ENCODE peak calls at places on chromosome 10, in eight cellular contexts. T, D, V, J, S, I, W and U are unnamed samples.

GRCh38 chr10:79588800-79589199 is 21.9 kb upstream of the SFTPA1 start:
- DNase-seq in V (no peak), I (no peak), T (no peak), W (no peak), S (no peak), D (no peak), J (no peak), U (no peak)

GRCh38 chr10:89515031-89515841 is 20.2 kb downstream of the SLC16A12 start:
- DNase-seq in T (no peak), V (peak), J (no peak), S (no peak), I (no peak), D (no peak), W (peak), U (peak)

GRCh38 chr10:30583778-30584415 is 45.7 kb downstream of the LYZL2 start:
- DNase-seq in I (peak), J (peak), D (no peak), W (peak), S (peak), V (peak), T (peak), U (peak)

GRCh38 chr10:29353887-29354561 is 65.2 kb downstream of the LYZL1 start:
- DNase-seq in J (no peak), T (no peak), W (no peak), S (no peak), V (no peak), I (no peak), D (no peak), U (no peak)

GRCh38 chr10:122121059-122121458 is 132.1 kb downstream of the TACC2 start:
- DNase-seq in W (no peak), I (peak), J (no peak), T (no peak), D (no peak), V (no peak), S (peak), U (no peak)

GRCh38 chr10:68628576-68629127 is 68.5 kb downstream of the TET1 start:
- DNase-seq in S (no peak), J (no peak), D (no peak), T (no peak), V (no peak), I (no peak), W (peak), U (no peak)

GRCh38 chr10:15789793-15790525 is 70.2 kb upstream of the ITGA8 start:
- DNase-seq in S (no peak), W (no peak), V (no peak), T (no peak), I (no peak), J (no peak), D (no peak), U (no peak)

GRCh38 chr10:117716896-117717295 is 174.3 kb downstream of the EMX2 start:
- DNase-seq in T (no peak), W (no peak), I (no peak), V (no peak), J (no peak), D (no peak), S (no peak), U (no peak)

GRCh38 chr10:75266945-75267344 is 31.2 kb upstream of the COMTD1 start:
- DNase-seq in J (no peak), V (no peak), I (no peak), D (no peak), W (no peak), S (no peak), T (no peak), U (no peak)

GRCh38 chr10:92062273-92062672 is 138.7 kb downstream of the BTAF1 start:
- DNase-seq in T (no peak), I (no peak), D (no peak), V (no peak), W (no peak), J (no peak), S (no peak), U (no peak)

GRCh38 chr10:5566606-5567005 is 41.8 kb downstream of the CALML3 start:
- DNase-seq in S (no peak), J (no peak), D (no peak), V (peak), I (no peak), W (no peak), T (no peak), U (no peak)

GRCh38 chr10:126844406-126844805 is 60.8 kb upstream of the DOCK1 start:
- DNase-seq in V (no peak), W (no peak), S (no peak), D (no peak), J (no peak), I (peak), T (no peak), U (no peak)

GRCh38 chr10:132832186-132832983 is 46.4 kb upstream of the NKX6-2 start:
- DNase-seq in V (no peak), T (peak), J (no peak), I (no peak), W (no peak), D (no peak), S (no peak), U (no peak)

GRCh38 chr10:103241262-103242011 is 4.2 kb upstream of the RPEL1 start:
- DNase-seq in V (peak), D (peak), T (no peak), W (no peak), I (peak), J (peak), S (peak), U (no peak)

GRCh38 chr10:124119933-124120332 is 26.5 kb upstream of the CHST15 start:
- DNase-seq in W (peak), I (no peak), D (no peak), V (no peak), T (no peak), S (no peak), J (no peak), U (peak)

GRCh38 chr10:4825868-4826787 is at the start of gene AKR1E2:
- DNase-seq in D (peak), V (peak), J (peak), T (peak), S (peak), I (peak), W (peak), U (peak)

GRCh38 chr10:47035447-47036337 is 124.5 kb downstream of the PTPN20 start:
- DNase-seq in T (peak), W (no peak), D (no peak), J (no peak), V (peak), I (no peak), S (no peak), U (no peak)

GRCh38 chr10:77138541-77138940 is 499.1 kb downstream of the KCNMA1 start:
- DNase-seq in W (no peak), D (no peak), I (no peak), S (no peak), T (no peak), J (no peak), V (no peak), U (no peak)

GRCh38 chr10:24132741-24133140 is 76.2 kb upstream of the KIAA1217 start:
- DNase-seq in J (no peak), D (no peak), V (no peak), T (no peak), W (no peak), I (no peak), S (no peak), U (no peak)

GRCh38 chr10:114473776-114474175 is 69.5 kb upstream of the AFAP1L2 start:
- DNase-seq in S (no peak), D (no peak), J (no peak), V (no peak), I (no peak), W (no peak), T (no peak), U (no peak)

GRCh38 chr10:50937230-50937907 is 51.9 kb upstream of the A1CF start:
- DNase-seq in W (no peak), V (no peak), T (no peak), S (no peak), J (no peak), D (no peak), I (peak), U (no peak)

GRCh38 chr10:48900296-48900695 is 39.3 kb downstream of the LRRC18 start:
- DNase-seq in V (no peak), D (no peak), W (no peak), S (no peak), J (no peak), I (no peak), T (no peak), U (no peak)

GRCh38 chr10:81995254-81995653 is 120.3 kb downstream of the NRG3 start:
- DNase-seq in J (no peak), W (no peak), T (no peak), D (no peak), I (no peak), S (no peak), V (no peak), U (no peak)

GRCh38 chr10:124063736-124064135 is 29.7 kb downstream of the CHST15 start:
- DNase-seq in D (no peak), V (no peak), I (peak), W (no peak), S (no peak), J (no peak), T (peak), U (no peak)

GRCh38 chr10:60896715-60897114 is 47.3 kb downstream of the RHOBTB1 start:
- DNase-seq in V (no peak), J (no peak), S (no peak), T (no peak), D (no peak), W (no peak), I (no peak), U (no peak)

GRCh38 chr10:44850356-44850934 is 60.7 kb upstream of the TMEM72 start:
- DNase-seq in S (no peak), J (no peak), W (no peak), D (no peak), V (no peak), T (no peak), I (no peak), U (no peak)

GRCh38 chr10:52883996-52884871 is 111.7 kb upstream of the MBL2 start:
- DNase-seq in J (no peak), D (peak), S (peak), I (peak), T (no peak), V (no peak), W (peak), U (peak)

GRCh38 chr10:11876805-11877395 is 53.7 kb downstream of the PROSER2 start:
- DNase-seq in I (no peak), T (peak), V (no peak), D (no peak), W (no peak), J (no peak), S (no peak), U (no peak)

GRCh38 chr10:51602326-51602725 is 97.1 kb downstream of the CSTF2T start:
- DNase-seq in J (no peak), S (no peak), D (no peak), V (no peak), W (no peak), T (no peak), I (no peak), U (no peak)

GRCh38 chr10:80186364-80187012 is 18.8 kb downstream of the ANXA11 start:
- DNase-seq in S (peak), J (peak), V (peak), T (peak), W (no peak), I (no peak), D (no peak), U (peak)

GRCh38 chr10:81367132-81367531 is 507.9 kb upstream of the NRG3 start:
- DNase-seq in T (no peak), I (no peak), J (no peak), W (no peak), S (no peak), V (no peak), D (no peak), U (no peak)

GRCh38 chr10:6617319-6618076 is 37.4 kb upstream of the PRKCQ start:
- DNase-seq in S (no peak), D (no peak), W (no peak), J (no peak), T (no peak), I (no peak), V (no peak), U (no peak)

GRCh38 chr10:69455009-69455763 is 3.9 kb downstream of the TSPAN15 start:
- DNase-seq in J (no peak), T (peak), D (no peak), V (no peak), W (no peak), I (no peak), S (no peak), U (no peak)

GRCh38 chr10:103791858-103792257 is 63.5 kb downstream of the SH3PXD2A start:
- DNase-seq in J (no peak), V (no peak), D (no peak), T (no peak), I (no peak), W (no peak), S (no peak), U (no peak)

GRCh38 chr10:95247200-95247880 is 43.5 kb downstream of the PDLIM1 start:
- DNase-seq in S (no peak), J (no peak), I (no peak), W (no peak), D (no peak), V (no peak), T (no peak), U (no peak)

GRCh38 chr10:43998021-43998809 is 349.5 kb upstream of the ZNF32 start:
- DNase-seq in J (no peak), I (no peak), W (no peak), S (no peak), V (no peak), D (no peak), T (no peak), U (no peak)

GRCh38 chr10:119667562-119668328 is 16.6 kb downstream of the BAG3 start:
- DNase-seq in T (peak), W (peak), S (peak), J (peak), V (peak), I (no peak), D (peak), U (peak)

GRCh38 chr10:5873515-5873995 is 16.1 kb downstream of the ANKRD16 start:
- DNase-seq in S (peak), D (peak), J (no peak), I (peak), V (peak), W (peak), T (peak), U (no peak)

GRCh38 chr10:97684866-97685394 is 2.1 kb downstream of the AVPI1 start:
- DNase-seq in W (no peak), I (peak), D (no peak), J (no peak), S (no peak), V (no peak), T (no peak), U (no peak)
- H3K4me3 ChIP-seq in W (peak), I (no peak), D (no peak), J (peak), S (peak), V (peak), T (peak), U (peak)

DNA sequence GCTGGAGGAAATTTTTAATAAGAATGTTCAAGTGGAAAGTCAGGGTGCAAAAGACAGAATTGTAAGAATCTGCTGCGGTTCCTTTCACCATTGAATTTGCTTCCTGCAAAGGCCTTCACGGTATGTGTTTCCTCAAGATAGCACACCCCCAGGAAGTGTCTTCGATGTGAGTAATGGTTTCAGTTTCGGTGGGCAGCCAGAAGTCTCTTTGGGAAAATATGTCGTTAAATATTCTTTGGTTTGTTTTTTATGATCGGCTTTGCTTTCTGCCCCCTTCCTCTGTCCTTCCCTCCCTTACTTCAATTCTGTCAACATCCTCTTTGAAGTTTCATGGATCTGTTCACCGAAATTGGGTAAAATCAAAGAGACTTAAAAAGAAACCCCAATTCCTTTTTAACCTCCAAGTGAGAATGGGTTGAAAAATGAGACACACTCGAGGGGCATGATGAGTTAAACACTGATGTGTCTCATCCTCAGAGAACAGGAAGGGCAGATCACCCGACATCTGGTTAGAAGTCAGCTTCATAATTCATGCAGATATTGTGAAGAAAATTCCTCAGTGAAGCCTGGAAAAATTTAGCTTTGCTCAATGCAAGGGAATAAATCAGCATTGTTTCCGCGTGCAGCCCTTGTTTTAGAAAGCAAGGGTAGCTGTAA is 170.8 kb upstream of the HABP2 start:
- DNase-seq in W (peak), D (no peak), V (no peak), S (no peak), J (no peak), T (no peak), I (peak), U (peak)
- H3K4me3 ChIP-seq in W (peak), D (no peak), V (peak), S (no peak), J (peak), T (peak), I (no peak), U (no peak)

DNA sequence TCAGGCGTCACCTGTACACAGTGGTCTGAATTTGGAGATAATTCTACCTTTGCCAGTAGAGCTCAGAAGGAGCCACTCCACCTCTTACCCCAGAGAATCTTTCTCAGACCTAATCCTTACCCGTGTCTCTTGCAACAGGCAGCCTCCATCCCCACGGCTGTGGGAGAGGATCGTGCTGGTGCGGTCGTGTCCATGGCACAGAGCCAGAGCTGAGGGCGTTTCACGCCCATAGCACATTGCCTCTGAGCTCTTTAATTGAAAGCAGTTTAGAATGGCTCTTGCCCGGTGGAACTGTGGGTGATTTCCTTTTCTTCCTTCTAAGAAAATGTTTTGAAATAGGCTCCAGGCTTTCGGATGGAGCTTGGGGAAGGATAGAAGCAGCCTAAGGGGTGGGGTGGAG is 41.5 kb downstream of the PRF1 start:
- DNase-seq in S (no peak), I (no peak), W (no peak), J (no peak), T (peak), V (peak), D (peak), U (no peak)
- H3K4me3 ChIP-seq in S (no peak), I (no peak), W (no peak), J (no peak), T (no peak), V (no peak), D (no peak), U (no peak)

DNA sequence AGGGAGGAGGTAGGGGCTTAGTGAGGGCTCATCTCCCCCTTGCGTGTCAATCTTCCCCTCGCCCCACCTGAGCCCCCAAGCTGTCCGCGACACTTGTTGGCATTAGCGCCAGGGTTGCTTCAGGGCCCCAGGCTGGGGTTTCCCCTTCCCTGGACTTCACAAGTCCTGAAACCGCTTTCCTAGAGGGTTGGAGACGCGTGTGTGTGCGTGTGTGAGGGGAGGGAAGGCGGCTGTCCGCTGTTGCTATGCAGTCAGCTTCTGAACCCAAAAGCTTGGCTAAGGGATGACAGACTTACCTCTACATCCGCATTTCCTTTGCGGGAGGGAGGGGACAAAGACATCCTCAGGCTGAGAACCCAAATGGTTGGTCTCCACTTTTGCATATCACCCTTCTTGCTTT is 803 bp downstream of the GOLGA7B start:
- DNase-seq in I (no peak), J (no peak), W (no peak), V (no peak), D (no peak), T (no peak), S (no peak), U (no peak)
- H3K4me3 ChIP-seq in I (no peak), J (peak), W (peak), V (peak), D (no peak), T (peak), S (peak), U (peak)

DNA sequence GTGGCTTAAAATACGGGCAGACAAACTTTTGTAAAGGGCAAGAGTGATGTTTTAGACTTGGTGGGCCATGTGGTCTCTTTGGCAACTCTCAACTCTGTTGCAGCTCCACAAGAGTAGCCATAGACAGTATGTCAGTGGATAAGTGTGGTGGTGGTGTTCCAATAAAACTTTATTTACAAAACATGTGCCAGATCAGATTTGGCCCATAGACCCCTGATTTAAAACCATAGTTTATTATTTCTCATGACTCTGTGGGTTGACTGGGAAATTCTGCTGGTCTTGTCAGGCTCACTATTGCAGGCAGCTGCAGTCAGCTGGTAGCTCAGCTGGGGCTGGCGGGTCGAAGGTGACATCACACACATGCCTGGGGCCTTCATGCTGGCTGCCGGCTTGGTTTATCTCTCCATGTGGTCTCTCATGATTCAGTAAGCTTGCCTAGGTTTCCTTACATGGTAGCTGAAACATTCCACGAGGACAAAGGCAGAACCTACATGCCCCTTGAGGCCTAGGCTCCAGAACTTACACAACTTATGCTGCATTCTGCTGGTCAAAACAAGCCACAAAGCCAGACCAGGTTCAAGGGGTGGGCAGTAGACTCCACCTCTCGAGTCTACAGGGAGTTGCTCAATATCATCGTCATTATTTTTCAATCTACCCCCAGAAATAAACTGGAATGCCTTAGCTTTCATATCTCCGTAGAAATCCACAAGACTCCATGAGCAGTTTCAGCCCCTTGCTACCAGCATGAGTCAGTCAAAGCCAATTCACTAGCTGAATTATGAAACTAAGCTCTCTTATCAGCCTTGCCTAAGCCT is 245.7 kb downstream of the WDR11 start:
- DNase-seq in V (no peak), I (peak), S (peak), D (peak), W (peak), T (no peak), J (no peak), U (peak)
- H3K4me3 ChIP-seq in V (no peak), I (no peak), S (no peak), D (no peak), W (no peak), T (no peak), J (no peak), U (no peak)

DNA sequence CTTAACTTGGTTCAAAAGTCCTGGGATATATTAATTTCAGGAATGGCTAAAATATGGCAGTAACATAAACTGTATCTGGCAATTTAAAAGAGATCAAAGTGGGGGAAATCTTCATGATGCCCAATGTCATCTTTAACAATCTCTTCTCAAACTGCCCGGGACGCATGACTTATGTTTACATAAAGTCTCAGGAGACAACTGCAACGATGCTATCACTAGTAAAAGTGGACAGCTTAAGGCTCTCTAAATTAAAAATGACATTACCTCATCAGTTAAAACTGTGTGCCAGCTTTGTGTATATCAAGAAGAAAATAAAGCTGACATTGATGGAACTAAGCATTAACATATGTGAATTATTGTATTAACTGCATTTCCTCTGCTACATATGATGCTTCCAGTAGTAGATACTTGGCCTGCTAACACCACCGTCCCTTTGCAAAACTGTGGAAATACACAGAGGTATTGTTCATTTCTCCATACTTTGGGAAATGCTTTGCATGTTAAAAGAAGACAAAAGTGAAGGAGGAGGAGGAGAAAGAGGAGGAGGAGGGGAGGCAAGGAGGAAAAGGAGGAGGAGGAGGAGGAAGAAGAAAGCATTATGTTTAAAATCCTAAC is 62.4 kb downstream of the NRP1 start:
- DNase-seq in J (no peak), I (no peak), T (no peak), S (no peak), W (no peak), D (no peak), V (no peak), U (no peak)
- H3K4me3 ChIP-seq in J (no peak), I (no peak), T (no peak), S (no peak), W (peak), D (no peak), V (no peak), U (no peak)